ENCODE peak calls at places on chromosomes 4 and X, in six cellular contexts. K, V, B, R, Z and W are unnamed samples.

GRCh38 chrX:1099146-1099770 is 113.2 kb downstream of the CRLF2 start:
- DNase-seq in K (no peak), V (no peak), B (no peak), R (no peak), Z (no peak), W (no peak)

GRCh38 chr4:176400816-176401461 is 81.2 kb downstream of the SPCS3 start:
- DNase-seq in K (no peak), V (no peak), B (no peak), R (no peak), Z (no peak), W (no peak)

GRCh38 chr4:19380600-19380999 is 871.1 kb upstream of the SLIT2 start:
- DNase-seq in K (no peak), V (no peak), B (no peak), R (no peak), Z (no peak), W (no peak)

GRCh38 chr4:88041626-88042025 is 34.2 kb downstream of the PKD2 start:
- DNase-seq in K (no peak), V (no peak), B (no peak), R (no peak), Z (no peak), W (no peak)

GRCh38 chrX:120287513-120288112 is 23.6 kb downstream of the TMEM255A start:
- DNase-seq in K (no peak), V (no peak), B (no peak), R (no peak), Z (no peak), W (no peak)

GRCh38 chr4:6633091-6633906 is 7.2 kb upstream of the MRFAP1 start:
- DNase-seq in K (no peak), V (no peak), B (no peak), R (no peak), Z (no peak), W (no peak)

GRCh38 chr4:137583650-137584049 is 51.4 kb upstream of the PCDH18 start:
- DNase-seq in K (no peak), V (no peak), B (no peak), R (no peak), Z (no peak), W (no peak)

GRCh38 chr4:182752158-182752910 is 164.9 kb downstream of the DCTD start:
- DNase-seq in K (no peak), V (no peak), B (no peak), R (no peak), Z (no peak), W (no peak)

GRCh38 chr4:102612195-102612594 is 111.0 kb downstream of the NFKB1 start:
- DNase-seq in K (no peak), V (no peak), B (no peak), R (no peak), Z (no peak), W (no peak)

GRCh38 chrX:40179333-40179732 is 81.6 kb upstream of the BCOR start:
- DNase-seq in K (no peak), V (no peak), B (no peak), R (no peak), Z (no peak), W (no peak)

GRCh38 chr4:157558016-157558415 is 337.5 kb downstream of the GRIA2 start:
- DNase-seq in K (no peak), V (no peak), B (no peak), R (no peak), Z (no peak), W (no peak)

GRCh38 chr4:7610062-7610670 is 175.4 kb upstream of the PSAPL1 start:
- DNase-seq in K (no peak), V (no peak), B (no peak), R (no peak), Z (no peak), W (no peak)

GRCh38 chr4:24229976-24230375 is 340.1 kb upstream of the PPARGC1A start:
- DNase-seq in K (no peak), V (no peak), B (no peak), R (no peak), Z (no peak), W (no peak)

GRCh38 chr4:184395451-184395917 is 78.9 kb downstream of the IRF2 start:
- DNase-seq in K (no peak), V (no peak), B (no peak), R (no peak), Z (no peak), W (no peak)

GRCh38 chr4:139940600-139940999 is 213.4 kb downstream of the MAML3 start:
- DNase-seq in K (no peak), V (no peak), B (no peak), R (no peak), Z (no peak), W (no peak)

GRCh38 chr4:14025093-14025492 is 397.6 kb upstream of the BOD1L1 start:
- DNase-seq in K (no peak), V (no peak), B (no peak), R (no peak), Z (no peak), W (no peak)
- H3K9me3 ChIP-seq in K (no peaks in the 10 kb centered on the region), V (no peaks in the 10 kb centered on the region), B (no peaks in the 10 kb centered on the region), R (no peaks in the 10 kb centered on the region), Z (no peaks in the 10 kb centered on the region), W (no peaks in the 10 kb centered on the region)

GRCh38 chr4:130147618-130148017 is 1051.7 kb downstream of the C4orf33 start:
- DNase-seq in K (no peak), V (no peak), B (no peak), R (no peak), Z (no peak), W (no peak)

GRCh38 chr4:130141651-130142050 is 1045.7 kb downstream of the C4orf33 start:
- DNase-seq in K (no peak), V (no peak), B (no peak), R (no peak), Z (no peak), W (no peak)
- H3K9me3 ChIP-seq in K (no peaks in the 10 kb centered on the region), V (no peaks in the 10 kb centered on the region), B (no peaks in the 10 kb centered on the region), R (no peaks in the 10 kb centered on the region), Z (no peaks in the 10 kb centered on the region), W (no peaks in the 10 kb centered on the region)

DNA sequence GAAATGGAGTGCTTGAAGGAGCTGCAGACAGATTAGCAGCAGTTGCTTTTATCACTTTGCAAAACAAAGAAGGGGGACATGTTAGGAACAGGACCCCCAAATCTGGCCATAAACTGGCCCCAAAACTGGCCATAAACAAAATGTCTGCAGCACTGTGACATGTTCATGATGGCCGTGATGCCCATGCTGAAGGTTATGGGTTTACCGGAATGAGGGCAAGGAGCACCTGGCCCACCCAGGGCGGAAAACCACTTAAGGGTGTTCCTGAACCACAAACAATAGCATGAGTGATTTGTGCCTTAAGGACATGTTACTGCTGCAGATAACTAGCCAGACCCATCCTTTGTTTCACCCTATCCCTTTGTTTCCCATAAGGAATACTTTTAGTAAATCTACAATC is 79.6 kb upstream of the GC start:
- DNase-seq in K (no peak), V (no peak), B (no peak), R (no peak), Z (no peak), W (no peak)
- H3K9me3 ChIP-seq in K (no peaks in the 10 kb centered on the region), V (no peaks in the 10 kb centered on the region), B (no peaks in the 10 kb centered on the region), R (no peaks in the 10 kb centered on the region), Z (peaks cover 4% of the 10 kb centered on the region), W (no peaks in the 10 kb centered on the region)

DNA sequence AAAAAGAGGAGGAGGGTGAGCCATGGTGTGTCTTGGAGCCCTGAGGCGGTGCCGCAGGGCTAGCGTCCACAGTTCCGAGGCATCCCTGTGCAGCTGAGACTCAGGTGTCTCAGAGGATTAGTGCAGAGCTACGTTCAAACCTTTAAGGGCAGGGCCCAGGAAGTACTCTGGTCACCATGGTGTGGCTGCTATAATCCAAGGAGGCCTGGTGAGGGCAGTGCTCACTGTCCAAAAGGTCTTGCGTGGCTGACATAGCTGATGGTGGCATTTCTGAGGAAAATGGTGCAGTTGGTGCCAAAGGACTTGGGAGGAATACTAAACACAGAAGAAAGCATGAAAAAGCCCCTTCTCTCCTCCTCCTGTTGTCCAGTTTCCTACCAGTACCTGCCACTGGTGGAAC is 146.9 kb downstream of the DCHS2 start:
- DNase-seq in K (no peak), V (no peak), B (no peak), R (no peak), Z (no peak), W (no peak)
- H3K9me3 ChIP-seq in K (no peaks in the 10 kb centered on the region), V (no peaks in the 10 kb centered on the region), B (no peaks in the 10 kb centered on the region), R (no peaks in the 10 kb centered on the region), Z (no peaks in the 10 kb centered on the region), W (no peaks in the 10 kb centered on the region)

GRCh38 chr4:84401669-84402068 is 97.4 kb downstream of the NKX6-1 start:
- DNase-seq in K (no peak), V (no peak), B (no peak), R (no peak), Z (no peak), W (no peak)
- H3K9me3 ChIP-seq in K (no peaks in the 10 kb centered on the region), V (no peaks in the 10 kb centered on the region), B (no peaks in the 10 kb centered on the region), R (no peaks in the 10 kb centered on the region), Z (no peaks in the 10 kb centered on the region), W (no peaks in the 10 kb centered on the region)